ENCODE peak calls at places on chromosomes 1 and 21, in six cellular contexts. D is heart right ventricle, Y is psoas muscle, G is GM23248, X is WERI-Rb-1, K is HCT116. T is an unnamed sample.

GRCh38 chr1:227489572-227489971 is 73.8 kb upstream of the ZNF678 start:
- DNase-seq in D (no peak), Y (no peak), G (no peak), X (no peak), K (no peak), T (no peak)

GRCh38 chr1:104329278-104329677 is 579.6 kb downstream of the AMY1C start:
- DNase-seq in D (no peak), Y (no peak), G (no peak), X (no peak), K (no peak), T (no peak)

GRCh38 chr21:15063081-15063820 is 1.5 kb downstream of the NRIP1 start:
- DNase-seq in D (no peak), Y (no peak), G (peak; percentile 51), X (no peak), K (no peak), T (peak; percentile 58)

GRCh38 chr21:41374867-41375533 is 13.2 kb downstream of the MX2 start:
- DNase-seq in D (no peak), Y (no peak), G (no peak), X (no peak), K (no peak), T (peak; percentile 36)

GRCh38 chr1:7425771-7426170 is 345.3 kb upstream of the VAMP3 start:
- DNase-seq in D (no peak), Y (peak; percentile 41), G (no peak), X (no peak), K (no peak), T (no peak)

GRCh38 chr21:40095477-40095876 is 228.2 kb downstream of the PCP4 start:
- DNase-seq in D (no peak), Y (no peak), G (no peak), X (no peak), K (no peak), T (no peak)

GRCh38 chr1:106233511-106233910 is 823.0 kb upstream of the PRMT6 start:
- DNase-seq in D (no peak), Y (no peak), G (no peak), X (no peak), K (no peak), T (no peak)

GRCh38 chr1:204637985-204638356 is 47.6 kb downstream of the LRRN2 start:
- DNase-seq in D (no peak), Y (no peak), G (peak; percentile 67), X (peak; percentile 85), K (no peak), T (no peak)

GRCh38 chr1:6359568-6360496 is 33.7 kb downstream of the ACOT7 start:
- DNase-seq in D (peak; percentile 59), Y (no peak), G (peak; percentile 65), X (peak; percentile 29), K (no peak), T (peak; percentile 79)

GRCh38 chr1:206470692-206471414 is 577 bp downstream of the IKBKE start:
- DNase-seq in D (no peak), Y (no peak), G (peak; percentile 90), X (no peak), K (no peak), T (peak; percentile 84)

GRCh38 chr1:3422638-3423037 is 31.8 kb upstream of the ARHGEF16 start:
- DNase-seq in D (no peak), Y (no peak), G (no peak), X (no peak), K (no peak), T (no peak)
- H3K27me3 ChIP-seq in D (no peaks in the 10 kb centered on the region), Y (peaks cover 22% of the 10 kb centered on the region), G (peaks cover 36% of the 10 kb centered on the region), X (no peaks in the 10 kb centered on the region), K (no peaks in the 10 kb centered on the region), T (no peaks in the 10 kb centered on the region)

DNA sequence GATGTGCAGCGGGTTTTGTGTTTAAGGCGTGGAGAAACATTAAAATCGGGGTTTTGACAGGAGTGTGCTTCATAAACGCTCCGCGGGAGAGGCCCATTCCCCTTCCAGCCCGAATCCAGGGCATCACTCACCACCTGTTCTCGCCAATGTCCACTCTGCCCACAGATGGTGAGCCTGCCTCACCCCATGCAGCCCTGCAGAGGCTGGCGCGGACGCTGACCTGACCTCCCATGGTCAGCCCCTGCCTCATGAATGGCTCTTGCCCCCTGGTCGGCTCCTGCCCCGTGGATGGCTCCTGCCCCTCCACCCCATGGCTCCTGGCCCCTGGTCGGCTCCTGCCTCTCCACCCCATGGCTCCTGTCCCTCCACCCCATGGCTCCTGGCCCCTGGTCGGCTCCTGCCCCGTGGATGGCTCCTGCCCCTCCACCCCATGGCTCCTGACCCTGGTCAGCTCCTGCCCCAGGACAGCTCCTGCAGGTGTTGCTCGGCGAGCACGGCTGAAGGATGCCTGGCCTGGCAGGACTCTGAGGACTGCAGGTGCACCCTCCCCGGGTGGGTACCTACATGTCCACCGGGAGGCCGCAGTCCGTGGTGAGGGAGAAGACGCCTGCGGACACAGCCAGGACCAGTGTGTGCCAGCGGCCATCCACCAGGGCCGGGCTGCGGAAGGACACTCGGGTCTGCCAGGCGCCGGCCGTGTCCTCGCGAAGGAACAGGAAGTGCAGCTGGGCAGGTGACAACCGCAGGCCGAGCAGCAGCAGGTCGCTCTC is 6.7 kb downstream of the KRTAP10-1 start:
- DNase-seq in D (no peak), Y (peak; percentile 43), G (no peak), X (peak; percentile 14), K (no peak), T (peak; percentile 52)
- H3K27me3 ChIP-seq in D (no peaks in the 10 kb centered on the region), Y (peaks cover 23% of the 10 kb centered on the region), G (no peaks in the 10 kb centered on the region), X (no peaks in the 10 kb centered on the region), K (no peaks in the 10 kb centered on the region), T (no peaks in the 10 kb centered on the region)

GRCh38 chr1:3367376-3367775 is 87.1 kb upstream of the ARHGEF16 start:
- DNase-seq in D (no peak), Y (no peak), G (no peak), X (no peak), K (no peak), T (no peak)
- H3K27me3 ChIP-seq in D (no peaks in the 10 kb centered on the region), Y (peaks cover 48% of the 10 kb centered on the region), G (peaks cover 13% of the 10 kb centered on the region), X (no peaks in the 10 kb centered on the region), K (no peaks in the 10 kb centered on the region), T (no peaks in the 10 kb centered on the region)

GRCh38 chr1:213980906-213981305 is 6.9 kb upstream of the PROX1 start:
- DNase-seq in D (no peak), Y (no peak), G (no peak), X (no peak), K (no peak), T (peak; percentile 50)

GRCh38 chr1:213979751-213980605 is 7.8 kb upstream of the PROX1 start:
- DNase-seq in D (no peak), Y (no peak), G (no peak), X (peak; percentile 58), K (no peak), T (peak; percentile 85)

GRCh38 chr1:213976665-213977485 is 10.9 kb upstream of the PROX1 start:
- DNase-seq in D (no peak), Y (no peak), G (no peak), X (no peak), K (no peak), T (peak; percentile 46)

GRCh38 chr1:213977486-213977842 is 10.3 kb upstream of the PROX1 start:
- DNase-seq in D (no peak), Y (no peak), G (no peak), X (no peak), K (no peak), T (peak; percentile 75)

DNA sequence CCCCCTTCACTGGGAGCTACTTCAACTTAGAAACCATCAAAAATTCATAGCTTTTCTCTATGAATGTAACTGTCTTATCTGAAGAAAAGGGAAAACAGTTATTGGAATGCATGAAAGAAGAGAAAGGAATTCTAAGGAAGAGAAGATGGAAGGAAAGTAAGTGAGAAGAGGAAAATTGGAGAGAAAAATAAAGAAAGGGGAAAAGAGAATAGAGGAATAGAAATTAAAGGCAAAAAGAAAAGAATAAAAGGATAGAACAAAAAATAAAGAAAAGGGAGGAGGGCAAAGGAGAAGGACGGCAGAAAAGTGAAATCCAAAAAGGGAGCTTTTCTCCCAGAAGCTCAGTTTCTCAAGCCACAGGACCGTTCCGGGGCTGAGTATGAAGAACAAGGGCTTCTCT is 9.9 kb upstream of the PROX1 start:
- DNase-seq in D (no peak), Y (no peak), G (no peak), X (no peak), K (no peak), T (no peak)
- H3K27me3 ChIP-seq in D (peaks cover 22% of the 10 kb centered on the region), Y (peaks cover 26% of the 10 kb centered on the region), G (peaks cover 38% of the 10 kb centered on the region), X (peaks cover 59% of the 10 kb centered on the region), K (no peaks in the 10 kb centered on the region), T (peaks cover 63% of the 10 kb centered on the region)

GRCh38 chr1:10210841-10211804 is 753 bp downstream of the KIF1B start:
- DNase-seq in D (peak; percentile 87), Y (peak; percentile 98), G (peak; percentile 99), X (peak; percentile 80), K (peak; percentile 61), T (peak; percentile 85)
- H3K27me3 ChIP-seq in D (no peaks in the 10 kb centered on the region), Y (no peaks in the 10 kb centered on the region), G (no peaks in the 10 kb centered on the region), X (no peaks in the 10 kb centered on the region), K (no peaks in the 10 kb centered on the region), T (no peaks in the 10 kb centered on the region)

GRCh38 chr1:75616436-75617433 is 5.8 kb upstream of the SLC44A5 start:
- DNase-seq in D (no peak), Y (peak; percentile 49), G (peak; percentile 54), X (no peak), K (no peak), T (peak; percentile 83)
- H3K27me3 ChIP-seq in D (peaks cover 15% of the 10 kb centered on the region), Y (peaks cover 46% of the 10 kb centered on the region), G (peaks cover 43% of the 10 kb centered on the region), X (no peaks in the 10 kb centered on the region), K (no peaks in the 10 kb centered on the region), T (peaks cover 61% of the 10 kb centered on the region)

DNA sequence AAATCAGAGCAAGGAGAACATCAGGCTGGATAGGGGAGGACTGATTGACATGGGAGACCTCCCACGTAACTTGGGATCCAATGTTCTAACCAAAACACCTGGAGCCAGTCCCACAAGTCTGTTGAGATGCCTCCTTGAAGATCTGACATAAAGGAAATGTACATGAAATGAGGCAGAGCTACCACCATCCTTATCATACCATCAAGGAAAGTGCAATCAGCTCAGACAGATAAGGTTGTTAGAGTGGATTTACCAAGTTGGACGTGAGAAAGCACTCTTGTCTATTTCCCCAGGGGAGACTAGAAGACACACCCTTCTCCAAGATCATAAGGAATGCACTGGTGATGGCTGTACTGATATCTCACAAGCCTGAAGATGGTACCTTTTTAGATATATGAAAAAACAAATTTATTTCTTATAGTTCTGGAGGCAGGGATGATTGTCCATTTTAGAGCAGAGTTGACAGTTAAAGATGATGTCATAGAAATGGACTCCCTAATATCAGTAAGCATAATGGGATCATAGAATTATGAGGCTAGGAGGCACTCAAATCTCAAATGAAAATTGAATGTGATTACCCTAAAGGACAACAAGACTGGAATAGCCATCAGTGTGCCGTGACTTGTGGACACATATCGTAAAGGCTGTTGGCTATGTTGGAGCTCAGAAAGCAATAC is 129.1 kb upstream of the RAB4A start:
- DNase-seq in D (no peak), Y (no peak), G (no peak), X (no peak), K (no peak), T (no peak)
- H3K27me3 ChIP-seq in D (peaks cover 12% of the 10 kb centered on the region), Y (peaks cover 9% of the 10 kb centered on the region), G (peaks cover 10% of the 10 kb centered on the region), X (no peaks in the 10 kb centered on the region), K (peaks cover 6% of the 10 kb centered on the region), T (peaks cover 6% of the 10 kb centered on the region)

GRCh38 chr1:116909511-116910378 is at the start of gene PTGFRN:
- DNase-seq in D (peak; percentile 78), Y (peak; percentile 78), G (peak; percentile 78), X (peak; percentile 72), K (peak; percentile 6), T (peak; percentile 92)

GRCh38 chr1:116912846-116913245 is 3.1 kb downstream of the PTGFRN start:
- DNase-seq in D (no peak), Y (no peak), G (no peak), X (no peak), K (no peak), T (no peak)

GRCh38 chr1:116910379-116911165 is 856 bp downstream of the PTGFRN start:
- DNase-seq in D (peak; percentile 52), Y (peak; percentile 63), G (peak; percentile 57), X (peak; percentile 21), K (no peak), T (peak; percentile 78)

GRCh38 chr1:116911779-116912469 is 2.2 kb downstream of the PTGFRN start:
- DNase-seq in D (no peak), Y (no peak), G (no peak), X (peak; percentile 39), K (no peak), T (no peak)

GRCh38 chr1:116911166-116911553 is 1.4 kb downstream of the PTGFRN start:
- DNase-seq in D (no peak), Y (no peak), G (no peak), X (no peak), K (no peak), T (peak; percentile 52)
- H3K27me3 ChIP-seq in D (no peaks in the 10 kb centered on the region), Y (peaks cover 58% of the 10 kb centered on the region), G (no peaks in the 10 kb centered on the region), X (peaks cover 8% of the 10 kb centered on the region), K (no peaks in the 10 kb centered on the region), T (no peaks in the 10 kb centered on the region)